ENCODE peak calls at places on chromosomes 13 and 19, in five cellular contexts. One of them, this sample, is unnamed.

GRCh38 chr13:21735621-21736401 is 64.9 kb downstream of the FGF9 start:
- DNase-seq in PC-3: no peak
- DNase-seq in psoas muscle: no peak
- DNase-seq in esophagus squamous epithelium: no peak
- DNase-seq in HFFc6: no peak
- DNase-seq in this sample: no peak

GRCh38 chr19:11446652-11447301 is 11.3 kb downstream of the PRKCSH start:
- DNase-seq in HFFc6: no peak
- DNase-seq in psoas muscle: peak; percentile 80
- DNase-seq in PC-3: peak; percentile 57
- DNase-seq in esophagus squamous epithelium: no peak
- DNase-seq in this sample: no peak

GRCh38 chr19:46716013-46716671 is 772 bp downstream of the PRKD2 start:
- DNase-seq in psoas muscle: no peak
- DNase-seq in HFFc6: no peak
- DNase-seq in PC-3: no peak
- DNase-seq in esophagus squamous epithelium: no peak
- DNase-seq in this sample: no peak

GRCh38 chr19:45558399-45558878 is 26.2 kb downstream of the OPA3 start:
- DNase-seq in esophagus squamous epithelium: no peak
- DNase-seq in HFFc6: no peak
- DNase-seq in psoas muscle: no peak
- DNase-seq in PC-3: peak; percentile 67
- DNase-seq in this sample: no peak

GRCh38 chr13:111031531-111031961 is 83.6 kb upstream of the ARHGEF7 start:
- DNase-seq in PC-3: peak; percentile 68
- DNase-seq in esophagus squamous epithelium: no peak
- DNase-seq in psoas muscle: peak; percentile 75
- DNase-seq in HFFc6: peak; percentile 93
- DNase-seq in this sample: no peak

GRCh38 chr19:56099638-56100539 is 21.2 kb downstream of the ZNF787 start:
- DNase-seq in HFFc6: no peak
- DNase-seq in PC-3: no peak
- DNase-seq in esophagus squamous epithelium: no peak
- DNase-seq in psoas muscle: no peak
- DNase-seq in this sample: no peak

GRCh38 chr19:48926909-48927308 is 6.6 kb upstream of the DHDH start:
- DNase-seq in esophagus squamous epithelium: no peak
- DNase-seq in HFFc6: peak; percentile 96
- DNase-seq in PC-3: peak; percentile 95
- DNase-seq in psoas muscle: no peak
- DNase-seq in this sample: no peak

GRCh38 chr19:1469200-1469935 is 9.6 kb downstream of the C19orf25 start:
- DNase-seq in PC-3: peak; percentile 45
- DNase-seq in psoas muscle: no peak
- DNase-seq in esophagus squamous epithelium: no peak
- DNase-seq in HFFc6: no peak
- DNase-seq in this sample: no peak

GRCh38 chr13:113548778-113549621 is 35.6 kb upstream of the TFDP1 start:
- DNase-seq in psoas muscle: no peak
- DNase-seq in PC-3: no peak
- DNase-seq in esophagus squamous epithelium: no peak
- DNase-seq in HFFc6: no peak
- DNase-seq in this sample: no peak

GRCh38 chr19:15381864-15382263 is 2.3 kb upstream of the AKAP8 start:
- DNase-seq in HFFc6: no peak
- DNase-seq in psoas muscle: peak; percentile 11
- DNase-seq in PC-3: no peak
- DNase-seq in esophagus squamous epithelium: no peak
- DNase-seq in this sample: no peak

GRCh38 chr13:109881347-109881725 is 95.0 kb upstream of the IRS2 start:
- DNase-seq in PC-3: no peak
- DNase-seq in HFFc6: no peak
- DNase-seq in esophagus squamous epithelium: no peak
- DNase-seq in psoas muscle: no peak
- DNase-seq in this sample: no peak

GRCh38 chr13:113110048-113110851 is 4.7 kb downstream of the F7 start:
- DNase-seq in HFFc6: no peak
- DNase-seq in PC-3: no peak
- DNase-seq in esophagus squamous epithelium: no peak
- DNase-seq in psoas muscle: peak; percentile 47
- DNase-seq in this sample: no peak

GRCh38 chr19:55490478-55491436 is 2.5 kb downstream of the SSC5D start:
- DNase-seq in HFFc6: no peak
- DNase-seq in PC-3: no peak
- DNase-seq in psoas muscle: no peak
- DNase-seq in esophagus squamous epithelium: no peak
- DNase-seq in this sample: no peak

GRCh38 chr19:6800991-6801396 is 28.5 kb downstream of the VAV1 start:
- DNase-seq in HFFc6: peak; percentile 46
- DNase-seq in esophagus squamous epithelium: no peak
- DNase-seq in psoas muscle: no peak
- DNase-seq in PC-3: peak; percentile 99
- DNase-seq in this sample: no peak

GRCh38 chr19:40609561-40610395 is 8.6 kb downstream of the LTBP4 start:
- DNase-seq in psoas muscle: peak; percentile 95
- DNase-seq in PC-3: no peak
- DNase-seq in esophagus squamous epithelium: peak; percentile 76
- DNase-seq in HFFc6: peak; percentile 71
- DNase-seq in this sample: peak; percentile 92

GRCh38 chr13:51849145-51850101 is 4.4 kb upstream of the TMEM272 start:
- DNase-seq in HFFc6: no peak
- DNase-seq in psoas muscle: no peak
- DNase-seq in PC-3: peak; percentile 10
- DNase-seq in esophagus squamous epithelium: no peak
- DNase-seq in this sample: no peak

GRCh38 chr13:99211421-99212035 is 10.9 kb downstream of the UBAC2 start:
- DNase-seq in HFFc6: no peak
- DNase-seq in PC-3: no peak
- DNase-seq in psoas muscle: no peak
- DNase-seq in esophagus squamous epithelium: no peak
- DNase-seq in this sample: no peak

GRCh38 chr13:99275093-99275469 is 16.9 kb upstream of the GPR18 start:
- DNase-seq in PC-3: peak; percentile 39
- DNase-seq in HFFc6: peak; percentile 69
- DNase-seq in psoas muscle: no peak
- DNase-seq in esophagus squamous epithelium: no peak
- DNase-seq in this sample: no peak

GRCh38 chr19:19552811-19553210 is 14.7 kb downstream of the CILP2 start:
- DNase-seq in esophagus squamous epithelium: no peak
- DNase-seq in PC-3: peak; percentile 45
- DNase-seq in HFFc6: no peak
- DNase-seq in psoas muscle: no peak
- DNase-seq in this sample: no peak

GRCh38 chr13:96052655-96053002 is 572 bp downstream of the UGGT2 start:
- DNase-seq in psoas muscle: no peak
- DNase-seq in esophagus squamous epithelium: no peak
- DNase-seq in HFFc6: peak; percentile 43
- DNase-seq in PC-3: peak; percentile 15
- DNase-seq in this sample: peak; percentile 25

GRCh38 chr13:78820541-78820940 is 161.6 kb upstream of the OBI1 start:
- DNase-seq in esophagus squamous epithelium: no peak
- DNase-seq in psoas muscle: no peak
- DNase-seq in PC-3: no peak
- DNase-seq in HFFc6: no peak
- DNase-seq in this sample: no peak

GRCh38 chr19:41701401-41702075 is 6.9 kb upstream of the CEACAM5 start:
- DNase-seq in PC-3: no peak
- DNase-seq in esophagus squamous epithelium: no peak
- DNase-seq in HFFc6: no peak
- DNase-seq in psoas muscle: no peak
- DNase-seq in this sample: no peak

GRCh38 chr19:1676351-1677266 is 24.2 kb upstream of the TCF3 start:
- DNase-seq in HFFc6: no peak
- DNase-seq in psoas muscle: no peak
- DNase-seq in PC-3: no peak
- DNase-seq in esophagus squamous epithelium: no peak
- DNase-seq in this sample: no peak

GRCh38 chr19:45492627-45493470 is 4.0 kb downstream of the RTN2 start:
- DNase-seq in psoas muscle: peak; percentile 94
- DNase-seq in PC-3: peak; percentile 65
- DNase-seq in HFFc6: peak; percentile 85
- DNase-seq in esophagus squamous epithelium: no peak
- DNase-seq in this sample: no peak

GRCh38 chr13:76600086-76600485 is 286.1 kb downstream of the KCTD12 start:
- DNase-seq in PC-3: no peak
- DNase-seq in HFFc6: no peak
- DNase-seq in esophagus squamous epithelium: no peak
- DNase-seq in psoas muscle: no peak
- DNase-seq in this sample: no peak

GRCh38 chr19:35479278-35479677 is 11.0 kb downstream of the KRTDAP start:
- DNase-seq in psoas muscle: no peak
- DNase-seq in PC-3: peak; percentile 35
- DNase-seq in esophagus squamous epithelium: no peak
- DNase-seq in HFFc6: no peak
- DNase-seq in this sample: no peak

GRCh38 chr13:97753942-97754670 is 199.4 kb upstream of the IPO5 start:
- DNase-seq in HFFc6: no peak
- DNase-seq in psoas muscle: no peak
- DNase-seq in PC-3: no peak
- DNase-seq in esophagus squamous epithelium: no peak
- DNase-seq in this sample: no peak

GRCh38 chr19:38264486-38265212 is at the start of gene SPINT2:
- DNase-seq in esophagus squamous epithelium: no peak
- DNase-seq in HFFc6: no peak
- DNase-seq in PC-3: no peak
- DNase-seq in psoas muscle: peak; percentile 55
- DNase-seq in this sample: no peak

GRCh38 chr13:64083396-64083795 is 2667.7 kb upstream of the PCDH20 start:
- DNase-seq in PC-3: peak; percentile 49
- DNase-seq in psoas muscle: no peak
- DNase-seq in esophagus squamous epithelium: no peak
- DNase-seq in HFFc6: no peak
- DNase-seq in this sample: no peak

GRCh38 chr19:13859361-13859880 is 17.5 kb upstream of the NANOS3 start:
- DNase-seq in PC-3: peak; percentile 44
- DNase-seq in psoas muscle: no peak
- DNase-seq in HFFc6: peak; percentile 42
- DNase-seq in esophagus squamous epithelium: no peak
- DNase-seq in this sample: no peak
- TF ChIP-seq CTCF in PC-3: peak; percentile 27
- TF ChIP-seq CTCF in psoas muscle: no peak
- TF ChIP-seq CTCF in HFFc6: peak; percentile 23
- TF ChIP-seq CTCF in esophagus squamous epithelium: no peak
- TF ChIP-seq CTCF in this sample: no peak

DNA sequence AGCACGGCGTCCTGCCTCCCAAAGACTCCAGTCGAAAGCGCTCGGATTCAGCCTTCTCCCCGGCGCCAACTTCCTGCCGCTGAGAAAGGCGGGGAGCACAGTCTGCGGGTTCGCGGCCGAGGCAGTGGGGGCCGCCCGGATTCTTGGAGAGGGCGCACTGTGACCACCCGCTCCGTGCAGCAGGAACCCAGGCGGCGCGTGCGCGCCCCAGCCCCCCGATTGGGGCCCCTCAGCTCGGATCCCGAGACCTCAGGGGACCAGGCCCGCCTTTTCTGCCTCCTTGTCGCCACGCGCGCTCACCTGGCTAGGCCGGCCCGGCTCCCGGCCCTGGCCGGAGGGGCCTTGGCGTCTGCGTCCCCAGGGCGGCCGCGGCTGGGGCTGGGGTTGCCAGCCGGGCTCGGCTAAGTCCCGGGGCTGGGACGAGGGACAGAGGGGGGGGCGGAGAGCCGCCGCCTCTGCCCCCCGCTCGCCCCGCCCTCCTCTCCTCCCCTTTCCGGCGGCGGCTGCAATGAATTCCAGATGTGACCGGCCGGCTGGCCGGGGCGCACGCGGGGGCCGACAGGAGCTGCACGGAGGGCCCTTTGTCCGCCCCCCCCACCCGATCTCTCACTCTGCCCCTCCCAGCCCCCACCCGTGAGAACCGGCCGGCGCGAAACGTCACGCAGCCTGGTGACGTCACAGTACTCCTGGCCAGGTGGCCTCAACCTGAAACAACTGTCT is at the start of gene S1PR2:
- DNase-seq in PC-3: peak; percentile 59
- DNase-seq in psoas muscle: peak; percentile 88
- DNase-seq in esophagus squamous epithelium: no peak
- DNase-seq in HFFc6: peak; percentile 49
- DNase-seq in this sample: no peak
- TF ChIP-seq CTCF in PC-3: no peak
- TF ChIP-seq CTCF in psoas muscle: no peak
- TF ChIP-seq CTCF in esophagus squamous epithelium: no peak
- TF ChIP-seq CTCF in HFFc6: no peak
- TF ChIP-seq CTCF in this sample: no peak

DNA sequence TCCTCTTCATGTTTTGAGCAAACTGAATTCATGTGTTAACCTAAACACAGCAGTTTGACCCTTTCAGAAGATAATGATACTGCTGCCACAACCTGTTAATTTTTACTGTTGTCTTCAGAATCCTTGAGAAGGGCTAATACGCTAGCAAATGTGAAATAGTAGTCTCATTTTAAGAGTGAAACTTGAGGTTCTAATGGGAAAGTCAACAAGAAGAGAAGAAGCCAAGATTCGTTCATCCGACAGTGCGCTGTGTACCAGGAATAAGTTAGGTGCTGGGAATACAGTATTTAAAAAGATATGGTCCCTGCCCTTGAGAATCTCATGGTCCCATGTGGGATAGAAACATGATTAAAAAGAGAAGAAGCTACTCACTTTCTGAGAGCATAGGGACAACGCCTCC is 134.4 kb downstream of the KL start:
- DNase-seq in PC-3: no peak
- DNase-seq in psoas muscle: no peak
- DNase-seq in HFFc6: no peak
- DNase-seq in esophagus squamous epithelium: no peak
- DNase-seq in this sample: no peak
- TF ChIP-seq CTCF in PC-3: no peak
- TF ChIP-seq CTCF in psoas muscle: no peak
- TF ChIP-seq CTCF in HFFc6: no peak
- TF ChIP-seq CTCF in esophagus squamous epithelium: no peak
- TF ChIP-seq CTCF in this sample: no peak

DNA sequence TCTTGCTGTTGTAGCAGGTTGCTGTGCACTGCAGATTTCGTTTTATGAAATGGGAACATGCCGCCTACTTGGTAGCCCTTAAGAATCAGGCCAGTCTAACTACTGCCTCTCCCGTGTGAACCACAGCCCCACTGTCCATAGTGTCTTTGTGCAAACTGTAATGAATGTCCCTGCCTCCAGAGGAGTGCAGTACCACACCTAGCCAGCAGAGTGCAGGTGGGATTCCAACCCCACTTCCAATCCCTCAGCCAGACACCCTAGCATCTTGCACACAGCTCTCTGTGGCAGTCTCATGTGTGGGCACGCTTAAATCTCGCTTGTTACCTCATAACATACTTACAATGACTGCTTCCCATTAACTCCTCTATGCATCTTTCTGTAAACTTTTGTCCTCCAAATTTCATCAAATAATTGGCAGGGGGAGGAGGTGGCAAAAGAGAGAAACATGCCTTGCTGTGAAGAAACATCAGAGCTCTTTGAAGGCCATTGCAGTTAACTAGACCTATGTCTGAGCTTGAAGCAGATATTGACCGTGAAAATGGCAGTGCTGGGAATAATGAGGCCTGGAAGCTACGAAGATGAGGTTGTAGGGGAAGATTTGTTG is 47.2 kb downstream of the ZAR1L start:
- DNase-seq in esophagus squamous epithelium: no peak
- DNase-seq in HFFc6: no peak
- DNase-seq in PC-3: peak; percentile 65
- DNase-seq in psoas muscle: no peak
- DNase-seq in this sample: no peak
- TF ChIP-seq CTCF in esophagus squamous epithelium: peak; percentile 67
- TF ChIP-seq CTCF in HFFc6: peak; percentile 77
- TF ChIP-seq CTCF in PC-3: peak; percentile 78
- TF ChIP-seq CTCF in psoas muscle: peak; percentile 41
- TF ChIP-seq CTCF in this sample: no peak

GRCh38 chr19:54172764-54173699 is at the start of gene TMC4:
- DNase-seq in psoas muscle: no peak
- DNase-seq in esophagus squamous epithelium: no peak
- DNase-seq in PC-3: peak; percentile 93
- DNase-seq in HFFc6: no peak
- DNase-seq in this sample: no peak
- TF ChIP-seq CTCF in psoas muscle: no peak
- TF ChIP-seq CTCF in esophagus squamous epithelium: peak; percentile 55
- TF ChIP-seq CTCF in PC-3: peak; percentile 62
- TF ChIP-seq CTCF in HFFc6: peak; percentile 50
- TF ChIP-seq CTCF in this sample: no peak

This sample was measured in omental fat pad.